ENCODE peak calls at places on chromosomes 4 and X, in four cellular contexts. Q is left cardiac atrium, D is NCI-H82, V is glutamatergic neuron. E is an unnamed sample.

GRCh38 chr4:183959349-183959748 is 54.2 kb downstream of the STOX2 start:
- DNase-seq in D (no peak), Q (no peak), V (peak), E (no peak)

GRCh38 chr4:123017636-123018390 is 95.4 kb upstream of the NUDT6 start:
- DNase-seq in Q (no peak), D (no peak), V (no peak), E (no peak)

GRCh38 chrX:46573896-46574336 is 351 bp downstream of the CHST7 start:
- DNase-seq in Q (peak), D (peak), V (peak), E (peak)

GRCh38 chrX:136880003-136880451 is 498 bp downstream of the RBMX start:
- DNase-seq in Q (peak), D (peak), V (peak), E (peak)

GRCh38 chr4:54607067-54607466 is 50.7 kb upstream of the KIT start:
- DNase-seq in V (no peak), Q (no peak), D (no peak), E (no peak)

GRCh38 chr4:102403115-102403514 is 57.8 kb upstream of the SLC39A8 start:
- DNase-seq in Q (no peak), D (no peak), V (no peak), E (no peak)

GRCh38 chr4:3069661-3070199 is 4.6 kb downstream of the HTT-AS start:
- DNase-seq in D (no peak), V (peak), Q (no peak), E (no peak)

GRCh38 chr4:87732033-87732770 is 67.2 kb upstream of the IBSP start:
- DNase-seq in Q (no peak), D (no peak), V (no peak), E (no peak)

GRCh38 chrX:134570509-134570846 is 87.8 kb downstream of the PLAC1 start:
- DNase-seq in V (no peak), D (peak), Q (no peak), E (no peak)

GRCh38 chr4:83074086-83074704 is 39.2 kb downstream of the COPS4 start:
- DNase-seq in V (no peak), Q (no peak), D (peak), E (peak)

GRCh38 chrX:136616987-136617685 is 30.8 kb upstream of the CD40LG start:
- DNase-seq in D (peak), Q (no peak), V (no peak), E (no peak)

GRCh38 chrX:47991263-47992092 is 12.3 kb downstream of the ZNF182 start:
- DNase-seq in Q (no peak), V (no peak), D (no peak), E (no peak)

GRCh38 chrX:120334137-120334536 is 22.9 kb upstream of the TMEM255A start:
- DNase-seq in V (no peak), Q (no peak), D (peak), E (no peak)

GRCh38 chr4:128837198-128837597 is 27.7 kb downstream of the JADE1 start:
- DNase-seq in Q (no peak), D (no peak), V (no peak), E (no peak)

GRCh38 chrX:9340619-9341304 is 124.1 kb upstream of the TBL1X start:
- DNase-seq in Q (peak), V (peak), D (peak), E (peak)

GRCh38 chr4:148258526-148258925 is 183.7 kb downstream of the NR3C2 start:
- DNase-seq in D (no peak), V (no peak), Q (no peak), E (no peak)

GRCh38 chr4:118769152-118769551 is 66.8 kb downstream of the SEC24D start:
- DNase-seq in V (no peak), D (no peak), Q (no peak), E (no peak)